ENCODE peak calls at places on chromosome 13, in seven cellular contexts. M is omental fat pad, A is AG09309, W is cardiac fibroblast, Y is breast epithelium, R is glutamatergic neuron, L is astrocyte of the cerebellum. G is an unnamed sample.

GRCh38 chr13:104281910-104282309 is 1215.7 kb upstream of the SLC10A2 start:
- DNase-seq in L (no peak), Y (no peak), A (no peak), R (no peak), W (no peak), M (no peak), G (no peak)

GRCh38 chr13:48585456-48585840 is 52.6 kb upstream of the RCBTB2 start:
- DNase-seq in R (no peak), A (peak; percentile 52), W (peak; percentile 41), Y (peak; percentile 90), M (no peak), L (peak; percentile 79), G (no peak)

GRCh38 chr13:26200811-26201210 is 21.3 kb downstream of the RNF6 start:
- DNase-seq in A (no peak), Y (no peak), R (no peak), L (no peak), M (no peak), W (no peak), G (no peak)

GRCh38 chr13:113959198-113959597 is 14.7 kb downstream of the C13orf46 start:
- DNase-seq in W (peak; percentile 48), R (no peak), Y (no peak), A (no peak), L (no peak), M (no peak), G (no peak)

GRCh38 chr13:19596960-19597361 is 35.6 kb upstream of the TPTE2 start:
- DNase-seq in R (no peak), W (peak; percentile 50), Y (no peak), A (no peak), M (no peak), L (no peak), G (no peak)

GRCh38 chr13:27967736-27968315 is 1.3 kb downstream of the CDX2 start:
- DNase-seq in L (no peak), Y (no peak), W (no peak), M (no peak), R (peak; percentile 42), A (no peak), G (no peak)

GRCh38 chr13:35349673-35350278 is 126.7 kb downstream of the MAB21L1 start:
- DNase-seq in M (no peak), R (no peak), W (no peak), Y (no peak), L (no peak), A (no peak), G (no peak)

GRCh38 chr13:41905600-41906254 is 55.2 kb downstream of the VWA8 start:
- DNase-seq in M (no peak), R (no peak), Y (no peak), W (peak; percentile 55), L (no peak), A (no peak), G (no peak)

GRCh38 chr13:113455384-113455783 is 2.1 kb upstream of the ADPRHL1 start:
- DNase-seq in L (no peak), Y (no peak), A (no peak), R (no peak), W (no peak), M (no peak), G (no peak)

GRCh38 chr13:77143325-77143907 is 116.5 kb upstream of the FBXL3 start:
- DNase-seq in A (no peak), R (no peak), Y (no peak), W (peak; percentile 72), M (no peak), L (no peak), G (peak; percentile 2)

GRCh38 chr13:100434010-100434763 is 154.4 kb downstream of the GGACT start:
- DNase-seq in R (no peak), A (no peak), Y (no peak), W (peak; percentile 66), M (no peak), L (peak; percentile 20), G (no peak)

GRCh38 chr13:71378992-71379905 is 487.8 kb downstream of the DACH1 start:
- DNase-seq in W (peak; percentile 61), A (no peak), Y (no peak), R (no peak), M (no peak), L (peak; percentile 22), G (no peak)

GRCh38 chr13:82294226-82294625 is 1588.0 kb downstream of the SLITRK1 start:
- DNase-seq in M (no peak), L (no peak), R (no peak), Y (no peak), W (no peak), A (no peak), G (no peak)

GRCh38 chr13:98846991-98847390 is 94.5 kb upstream of the SLC15A1 start:
- DNase-seq in L (no peak), R (no peak), M (no peak), W (no peak), A (no peak), Y (no peak), G (no peak)

GRCh38 chr13:98848736-98849135 is 96.3 kb upstream of the SLC15A1 start:
- DNase-seq in Y (no peak), L (peak; percentile 72), W (peak; percentile 78), M (no peak), R (no peak), A (no peak), G (no peak)

GRCh38 chr13:98845726-98846125 is 93.3 kb upstream of the SLC15A1 start:
- DNase-seq in L (no peak), R (no peak), A (no peak), M (no peak), W (no peak), Y (no peak), G (no peak)

GRCh38 chr13:98846521-98846920 is 94.0 kb upstream of the SLC15A1 start:
- DNase-seq in A (no peak), W (no peak), M (no peak), R (no peak), L (no peak), Y (no peak), G (no peak)

GRCh38 chr13:98847780-98848179 is 95.3 kb upstream of the SLC15A1 start:
- DNase-seq in L (no peak), M (no peak), Y (no peak), R (no peak), A (no peak), W (peak; percentile 69), G (no peak)
- TF ChIP-seq CTCF in L (no peak), M (no peak), Y (no peak), R (no peak), A (no peak), W (no peak), G (no peak)

GRCh38 chr13:109416001-109416400 is 370.4 kb downstream of the IRS2 start:
- DNase-seq in L (no peak), M (no peak), Y (no peak), R (no peak), A (no peak), W (no peak), G (no peak)
- TF ChIP-seq CTCF in L (no peak), M (no peak), Y (no peak), R (no peak), A (no peak), W (no peak), G (no peak)

GRCh38 chr13:38417727-38418126 is 68.1 kb downstream of the UFM1 start:
- DNase-seq in M (no peak), W (peak; percentile 37), R (no peak), A (no peak), Y (no peak), L (no peak), G (no peak)
- TF ChIP-seq CTCF in M (no peak), W (peak; percentile 38), R (peak; percentile 42), A (peak; percentile 50), Y (no peak), L (peak; percentile 14), G (peak; percentile 13)

DNA sequence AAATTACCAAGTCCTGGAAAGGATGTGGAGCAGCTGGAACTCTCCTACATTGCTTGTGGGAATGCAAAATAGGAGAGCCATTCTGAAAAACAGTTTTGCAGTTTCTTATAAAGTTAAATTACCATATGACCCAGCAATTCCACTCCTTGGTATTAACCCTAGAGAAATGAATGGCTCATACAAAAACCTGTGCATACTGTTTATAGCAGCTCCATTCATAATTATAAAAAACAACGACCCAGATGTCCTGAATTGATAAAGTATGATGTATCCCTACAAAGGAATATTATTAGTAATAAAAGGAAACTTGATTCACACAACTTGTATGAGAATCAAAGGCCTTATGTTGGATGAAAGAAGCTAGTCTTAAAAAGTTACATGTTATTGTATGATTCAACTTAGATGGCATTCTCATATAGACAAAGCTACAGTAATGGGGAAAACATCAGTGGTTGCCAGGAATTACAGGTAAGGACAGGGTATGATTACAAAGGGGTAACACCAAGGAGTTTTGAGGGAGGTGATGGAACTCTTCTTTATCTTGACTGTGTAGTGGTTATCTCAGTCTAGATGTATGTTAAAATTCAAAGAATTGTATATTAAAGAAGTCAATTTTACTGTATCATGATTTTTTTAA is 35.4 kb downstream of the GPR180 start:
- DNase-seq in A (no peak), R (no peak), M (no peak), L (no peak), W (no peak), Y (no peak), G (no peak)
- TF ChIP-seq CTCF in A (no peak), R (no peak), M (no peak), L (no peak), W (no peak), Y (no peak), G (no peak)